ENCODE peak calls at places on chromosomes 5 and 9, in ten cellular contexts. One of them, this sample, is unnamed.

GRCh38 chr5:5644249-5644648 is 221.8 kb downstream of the ICE1 start:
- DNase-seq in body of pancreas: no peak
- DNase-seq in GM06990: no peak
- DNase-seq in mucosa of descending colon: no peak
- DNase-seq in CD8-positive, alpha-beta T cell: no peak
- DNase-seq in Panc1: no peak
- DNase-seq in AG09309: no peak
- DNase-seq in astrocyte: no peak
- DNase-seq in stomach: no peak
- DNase-seq in fibroblast of lung: no peak
- DNase-seq in this sample: no peak

GRCh38 chr5:116437922-116438578 is 136.6 kb downstream of the SEMA6A start:
- DNase-seq in body of pancreas: no peak
- DNase-seq in stomach: no peak
- DNase-seq in GM06990: no peak
- DNase-seq in AG09309: no peak
- DNase-seq in mucosa of descending colon: no peak
- DNase-seq in Panc1: no peak
- DNase-seq in fibroblast of lung: no peak
- DNase-seq in CD8-positive, alpha-beta T cell: no peak
- DNase-seq in astrocyte: no peak
- DNase-seq in this sample: no peak

GRCh38 chr5:95669540-95669939 is 13.3 kb downstream of the SPATA9 start:
- DNase-seq in AG09309: peak; percentile 97
- DNase-seq in CD8-positive, alpha-beta T cell: no peak
- DNase-seq in mucosa of descending colon: peak; percentile 33
- DNase-seq in GM06990: no peak
- DNase-seq in fibroblast of lung: peak; percentile 99
- DNase-seq in astrocyte: peak; percentile 99
- DNase-seq in Panc1: no peak
- DNase-seq in stomach: peak; percentile 26
- DNase-seq in body of pancreas: peak; percentile 70
- DNase-seq in this sample: peak; percentile 93

GRCh38 chr9:130385257-130385656 is 59.5 kb upstream of the ASS1 start:
- DNase-seq in mucosa of descending colon: no peak
- DNase-seq in fibroblast of lung: no peak
- DNase-seq in Panc1: no peak
- DNase-seq in stomach: no peak
- DNase-seq in AG09309: no peak
- DNase-seq in CD8-positive, alpha-beta T cell: no peak
- DNase-seq in body of pancreas: no peak
- DNase-seq in astrocyte: no peak
- DNase-seq in GM06990: no peak
- DNase-seq in this sample: no peak

GRCh38 chr9:89770779-89771178 is 166.0 kb downstream of the GADD45G start:
- DNase-seq in body of pancreas: no peak
- DNase-seq in mucosa of descending colon: no peak
- DNase-seq in AG09309: no peak
- DNase-seq in stomach: no peak
- DNase-seq in GM06990: no peak
- DNase-seq in CD8-positive, alpha-beta T cell: no peak
- DNase-seq in fibroblast of lung: no peak
- DNase-seq in astrocyte: no peak
- DNase-seq in Panc1: no peak
- DNase-seq in this sample: no peak

GRCh38 chr5:93069276-93069675 is 511.7 kb downstream of the NR2F1-AS1 start:
- DNase-seq in CD8-positive, alpha-beta T cell: no peak
- DNase-seq in stomach: no peak
- DNase-seq in GM06990: no peak
- DNase-seq in astrocyte: no peak
- DNase-seq in fibroblast of lung: no peak
- DNase-seq in Panc1: no peak
- DNase-seq in mucosa of descending colon: no peak
- DNase-seq in body of pancreas: no peak
- DNase-seq in AG09309: no peak
- DNase-seq in this sample: no peak

GRCh38 chr5:159001247-159001646 is 98.5 kb downstream of the EBF1 start:
- DNase-seq in astrocyte: no peak
- DNase-seq in fibroblast of lung: no peak
- DNase-seq in AG09309: no peak
- DNase-seq in mucosa of descending colon: no peak
- DNase-seq in stomach: no peak
- DNase-seq in Panc1: no peak
- DNase-seq in body of pancreas: no peak
- DNase-seq in GM06990: no peak
- DNase-seq in CD8-positive, alpha-beta T cell: no peak
- DNase-seq in this sample: peak; percentile 58

GRCh38 chr5:88826959-88827585 is 55.9 kb downstream of the MEF2C start:
- DNase-seq in GM06990: peak; percentile 87
- DNase-seq in mucosa of descending colon: no peak
- DNase-seq in Panc1: no peak
- DNase-seq in CD8-positive, alpha-beta T cell: no peak
- DNase-seq in fibroblast of lung: peak; percentile 78
- DNase-seq in stomach: no peak
- DNase-seq in AG09309: peak; percentile 28
- DNase-seq in astrocyte: peak; percentile 79
- DNase-seq in body of pancreas: peak; percentile 56
- DNase-seq in this sample: peak; percentile 98

GRCh38 chr9:98856982-98857381 is 49.5 kb downstream of the GALNT12 start:
- DNase-seq in stomach: no peak
- DNase-seq in CD8-positive, alpha-beta T cell: no peak
- DNase-seq in mucosa of descending colon: no peak
- DNase-seq in AG09309: peak; percentile 91
- DNase-seq in astrocyte: peak; percentile 81
- DNase-seq in body of pancreas: no peak
- DNase-seq in Panc1: no peak
- DNase-seq in GM06990: no peak
- DNase-seq in fibroblast of lung: peak; percentile 78
- DNase-seq in this sample: peak; percentile 48

GRCh38 chr9:121992571-121993212 is 100.4 kb downstream of the TTLL11 start:
- DNase-seq in CD8-positive, alpha-beta T cell: peak; percentile 24
- DNase-seq in AG09309: peak; percentile 48
- DNase-seq in astrocyte: peak; percentile 45
- DNase-seq in GM06990: no peak
- DNase-seq in fibroblast of lung: peak; percentile 57
- DNase-seq in body of pancreas: peak; percentile 80
- DNase-seq in stomach: peak; percentile 67
- DNase-seq in Panc1: peak; percentile 22
- DNase-seq in mucosa of descending colon: peak; percentile 38
- DNase-seq in this sample: peak; percentile 85

GRCh38 chr5:88786217-88786560 is 96.8 kb downstream of the MEF2C start:
- DNase-seq in CD8-positive, alpha-beta T cell: no peak
- DNase-seq in stomach: no peak
- DNase-seq in GM06990: no peak
- DNase-seq in mucosa of descending colon: no peak
- DNase-seq in fibroblast of lung: peak; percentile 81
- DNase-seq in Panc1: no peak
- DNase-seq in AG09309: no peak
- DNase-seq in astrocyte: peak; percentile 81
- DNase-seq in body of pancreas: no peak
- DNase-seq in this sample: peak; percentile 76

GRCh38 chr5:150263801-150264621 is 25.6 kb downstream of the CAMK2A start:
- DNase-seq in AG09309: peak; percentile 67
- DNase-seq in body of pancreas: peak; percentile 69
- DNase-seq in fibroblast of lung: peak; percentile 92
- DNase-seq in CD8-positive, alpha-beta T cell: no peak
- DNase-seq in GM06990: no peak
- DNase-seq in mucosa of descending colon: no peak
- DNase-seq in Panc1: peak; percentile 53
- DNase-seq in astrocyte: peak; percentile 89
- DNase-seq in stomach: peak; percentile 72
- DNase-seq in this sample: peak; percentile 81

GRCh38 chr9:133509179-133510083 is 15.3 kb downstream of the MYMK start:
- DNase-seq in mucosa of descending colon: peak; percentile 57
- DNase-seq in AG09309: no peak
- DNase-seq in body of pancreas: peak; percentile 67
- DNase-seq in Panc1: no peak
- DNase-seq in CD8-positive, alpha-beta T cell: peak; percentile 16
- DNase-seq in astrocyte: no peak
- DNase-seq in fibroblast of lung: no peak
- DNase-seq in GM06990: no peak
- DNase-seq in stomach: peak; percentile 68
- DNase-seq in this sample: no peak

DNA sequence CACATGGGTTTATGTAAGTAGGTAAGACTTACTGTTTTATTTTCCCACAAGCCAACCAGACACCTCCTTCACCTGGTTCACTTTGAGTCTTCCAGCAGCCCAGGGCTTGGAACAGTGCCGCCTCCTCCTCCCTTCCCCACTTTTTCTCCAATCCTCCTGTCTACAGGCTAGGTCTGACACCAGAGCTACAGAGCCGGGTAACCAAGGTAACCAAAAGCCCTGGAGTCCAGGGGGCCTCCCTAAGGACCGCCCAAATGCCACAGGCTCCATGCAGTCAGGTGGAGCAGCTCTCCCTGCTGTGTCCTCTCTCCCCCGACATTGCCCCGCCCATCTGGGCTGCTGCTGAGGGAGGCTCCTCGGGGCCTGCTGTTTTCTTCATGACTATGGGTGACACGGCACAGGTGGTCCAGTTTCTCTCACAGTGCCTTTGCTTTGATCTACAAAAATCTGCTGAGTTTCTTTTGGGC is 138.0 kb upstream of the EFNA5 start:
- DNase-seq in fibroblast of lung: peak; percentile 12
- DNase-seq in Panc1: no peak
- DNase-seq in astrocyte: no peak
- DNase-seq in GM06990: no peak
- DNase-seq in stomach: no peak
- DNase-seq in body of pancreas: peak; percentile 59
- DNase-seq in CD8-positive, alpha-beta T cell: no peak
- DNase-seq in AG09309: no peak
- DNase-seq in mucosa of descending colon: no peak
- DNase-seq in this sample: no peak
- TF ChIP-seq CTCF in fibroblast of lung: no peak
- TF ChIP-seq CTCF in Panc1: no peak
- TF ChIP-seq CTCF in astrocyte: no peak
- TF ChIP-seq CTCF in GM06990: no peak
- TF ChIP-seq CTCF in stomach: no peak
- TF ChIP-seq CTCF in body of pancreas: no peak
- TF ChIP-seq CTCF in CD8-positive, alpha-beta T cell: no peak
- TF ChIP-seq CTCF in AG09309: no peak
- TF ChIP-seq CTCF in mucosa of descending colon: no peak
- TF ChIP-seq CTCF in this sample: no peak

GRCh38 chr5:159448-160172 is 31.7 kb upstream of the LRRC14B start:
- DNase-seq in mucosa of descending colon: no peak
- DNase-seq in stomach: peak; percentile 9
- DNase-seq in CD8-positive, alpha-beta T cell: no peak
- DNase-seq in fibroblast of lung: peak; percentile 92
- DNase-seq in astrocyte: peak; percentile 87
- DNase-seq in GM06990: no peak
- DNase-seq in Panc1: no peak
- DNase-seq in body of pancreas: no peak
- DNase-seq in AG09309: no peak
- DNase-seq in this sample: peak; percentile 24
- H3K4me3 ChIP-seq in mucosa of descending colon: no peak overlapping the region
- H3K4me3 ChIP-seq in stomach: no peak overlapping the region
- H3K4me3 ChIP-seq in CD8-positive, alpha-beta T cell: no peak overlapping the region
- H3K4me3 ChIP-seq in fibroblast of lung: no peak overlapping the region
- H3K4me3 ChIP-seq in astrocyte: peak overlapping the region; percentile 16
- H3K4me3 ChIP-seq in GM06990: no peak overlapping the region
- H3K4me3 ChIP-seq in Panc1: no peak overlapping the region
- H3K4me3 ChIP-seq in body of pancreas: no peak overlapping the region
- H3K4me3 ChIP-seq in AG09309: no peak overlapping the region
- H3K4me3 ChIP-seq in this sample: no peak overlapping the region

DNA sequence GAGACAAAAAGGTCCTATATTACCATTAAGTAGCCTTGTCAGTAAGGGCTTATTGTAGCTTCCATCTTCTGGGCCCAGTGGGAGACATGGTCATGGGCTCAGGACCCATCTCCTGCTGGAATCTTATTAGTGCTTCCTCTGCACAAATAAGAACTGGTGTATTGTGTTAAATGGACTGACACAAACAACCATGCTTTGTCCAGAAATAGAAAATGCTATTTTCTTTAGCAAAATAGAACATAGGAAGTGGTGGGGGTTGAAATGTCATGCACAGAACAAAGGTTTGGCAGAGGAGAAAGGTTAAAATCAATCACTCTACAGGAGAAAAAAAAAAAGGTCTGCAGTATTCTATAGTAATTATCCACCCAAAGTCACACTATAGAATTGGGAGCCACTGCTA is 252.2 kb downstream of the ELAVL2 start:
- DNase-seq in GM06990: no peak
- DNase-seq in Panc1: no peak
- DNase-seq in stomach: no peak
- DNase-seq in AG09309: no peak
- DNase-seq in body of pancreas: no peak
- DNase-seq in CD8-positive, alpha-beta T cell: no peak
- DNase-seq in fibroblast of lung: no peak
- DNase-seq in mucosa of descending colon: no peak
- DNase-seq in astrocyte: no peak
- DNase-seq in this sample: no peak
- TF ChIP-seq CTCF in GM06990: no peak
- TF ChIP-seq CTCF in Panc1: no peak
- TF ChIP-seq CTCF in stomach: no peak
- TF ChIP-seq CTCF in AG09309: no peak
- TF ChIP-seq CTCF in body of pancreas: no peak
- TF ChIP-seq CTCF in CD8-positive, alpha-beta T cell: no peak
- TF ChIP-seq CTCF in fibroblast of lung: no peak
- TF ChIP-seq CTCF in mucosa of descending colon: no peak
- TF ChIP-seq CTCF in astrocyte: no peak
- TF ChIP-seq CTCF in this sample: no peak

GRCh38 chr9:82601272-82601835 is 461.6 kb downstream of the RASEF start:
- DNase-seq in body of pancreas: no peak
- DNase-seq in CD8-positive, alpha-beta T cell: no peak
- DNase-seq in GM06990: no peak
- DNase-seq in Panc1: no peak
- DNase-seq in astrocyte: peak; percentile 67
- DNase-seq in stomach: no peak
- DNase-seq in AG09309: no peak
- DNase-seq in mucosa of descending colon: no peak
- DNase-seq in fibroblast of lung: peak; percentile 72
- DNase-seq in this sample: no peak

GRCh38 chr9:82598254-82599039 is 464.5 kb downstream of the RASEF start:
- DNase-seq in CD8-positive, alpha-beta T cell: no peak
- DNase-seq in Panc1: no peak
- DNase-seq in fibroblast of lung: no peak
- DNase-seq in mucosa of descending colon: no peak
- DNase-seq in stomach: no peak
- DNase-seq in astrocyte: no peak
- DNase-seq in AG09309: no peak
- DNase-seq in body of pancreas: no peak
- DNase-seq in GM06990: no peak
- DNase-seq in this sample: no peak

GRCh38 chr9:82600536-82601271 is 462.2 kb downstream of the RASEF start:
- DNase-seq in GM06990: no peak
- DNase-seq in Panc1: no peak
- DNase-seq in body of pancreas: no peak
- DNase-seq in AG09309: no peak
- DNase-seq in mucosa of descending colon: no peak
- DNase-seq in stomach: no peak
- DNase-seq in fibroblast of lung: no peak
- DNase-seq in astrocyte: no peak
- DNase-seq in CD8-positive, alpha-beta T cell: no peak
- DNase-seq in this sample: no peak

GRCh38 chr9:82599550-82599949 is 463.4 kb downstream of the RASEF start:
- DNase-seq in mucosa of descending colon: no peak
- DNase-seq in Panc1: no peak
- DNase-seq in AG09309: no peak
- DNase-seq in astrocyte: no peak
- DNase-seq in stomach: no peak
- DNase-seq in body of pancreas: no peak
- DNase-seq in GM06990: no peak
- DNase-seq in fibroblast of lung: no peak
- DNase-seq in CD8-positive, alpha-beta T cell: no peak
- DNase-seq in this sample: no peak

GRCh38 chr9:82597225-82598158 is 465.4 kb downstream of the RASEF start:
- DNase-seq in CD8-positive, alpha-beta T cell: no peak
- DNase-seq in astrocyte: peak; percentile 39
- DNase-seq in Panc1: no peak
- DNase-seq in AG09309: no peak
- DNase-seq in body of pancreas: peak; percentile 25
- DNase-seq in stomach: peak; percentile 27
- DNase-seq in GM06990: no peak
- DNase-seq in fibroblast of lung: peak; percentile 50
- DNase-seq in mucosa of descending colon: no peak
- DNase-seq in this sample: no peak
- H3K4me3 ChIP-seq in CD8-positive, alpha-beta T cell: no peak overlapping the region
- H3K4me3 ChIP-seq in astrocyte: no peak overlapping the region
- H3K4me3 ChIP-seq in Panc1: no peak overlapping the region
- H3K4me3 ChIP-seq in AG09309: no peak overlapping the region
- H3K4me3 ChIP-seq in body of pancreas: no peak overlapping the region
- H3K4me3 ChIP-seq in stomach: no peak overlapping the region
- H3K4me3 ChIP-seq in GM06990: no peak overlapping the region
- H3K4me3 ChIP-seq in fibroblast of lung: no peak overlapping the region
- H3K4me3 ChIP-seq in mucosa of descending colon: no peak overlapping the region
- H3K4me3 ChIP-seq in this sample: no peak overlapping the region